ENCODE peak calls at places on chromosomes 1 and 21, in nine cellular contexts. Y, N, H, X, A, D, S, U and V are unnamed samples.

GRCh38 chr1:183096889-183097288 is 73.7 kb downstream of the LAMC1 start:
- DNase-seq in X (no peak), Y (no peak), N (no peak), D (no peak), S (no peak), U (peak), A (no peak), H (no peak), V (no peak)

GRCh38 chr1:236181059-236181458 is 38.7 kb downstream of the GPR137B start:
- DNase-seq in A (no peak), H (no peak), X (no peak), S (peak), U (no peak), N (no peak), D (no peak), Y (no peak), V (no peak)

GRCh38 chr1:223652436-223652901 is 13.0 kb downstream of the CAPN8 start:
- DNase-seq in H (no peak), X (no peak), A (no peak), U (no peak), N (no peak), S (no peak), Y (no peak), D (peak), V (no peak)

GRCh38 chr1:109371271-109371739 is 26.4 kb downstream of the SORT1 start:
- DNase-seq in Y (no peak), U (no peak), H (no peak), X (no peak), A (no peak), D (no peak), N (peak), S (no peak), V (no peak)

GRCh38 chr1:70714149-70714548 is 303.1 kb downstream of the CTH start:
- DNase-seq in U (no peak), X (no peak), N (no peak), H (no peak), D (no peak), S (no peak), A (no peak), Y (no peak), V (no peak)

GRCh38 chr21:35838350-35838749 is 222.0 kb downstream of the SETD4 start:
- DNase-seq in Y (no peak), U (no peak), X (no peak), N (no peak), H (no peak), D (no peak), S (no peak), A (no peak), V (no peak)

GRCh38 chr1:247639381-247639981 is 34.1 kb downstream of the OR2G3 start:
- DNase-seq in H (peak), A (no peak), Y (peak), X (no peak), S (no peak), D (peak), N (peak), U (no peak), V (no peak)

GRCh38 chr1:24022611-24023359 is 42.7 kb upstream of the SRSF10 start:
- DNase-seq in X (peak), H (no peak), N (no peak), D (no peak), S (no peak), Y (no peak), U (peak), A (no peak), V (peak)

GRCh38 chr1:224673161-224673560 is 57.0 kb downstream of the CNIH3 start:
- DNase-seq in A (no peak), U (no peak), Y (no peak), D (no peak), X (no peak), N (no peak), S (no peak), H (no peak), V (no peak)

GRCh38 chr1:35454175-35454574 is 103.0 kb downstream of the KIAA0319L start:
- DNase-seq in N (no peak), U (no peak), X (no peak), Y (no peak), S (no peak), D (no peak), H (no peak), A (no peak), V (no peak)

GRCh38 chr1:25451903-25452302 is 21.2 kb downstream of the MACO1 start:
- DNase-seq in N (no peak), S (no peak), X (no peak), D (no peak), H (no peak), U (no peak), A (peak), Y (no peak), V (no peak)

GRCh38 chr1:195345149-195345548 is 1263.1 kb downstream of the KCNT2 start:
- DNase-seq in X (no peak), Y (no peak), S (no peak), D (peak), U (no peak), A (no peak), N (peak), H (no peak), V (no peak)

GRCh38 chr1:153944005-153944821 is 2.3 kb downstream of the DENND4B start:
- DNase-seq in Y (no peak), A (no peak), X (no peak), S (no peak), U (no peak), H (no peak), N (no peak), D (no peak), V (no peak)

GRCh38 chr21:25506887-25507286 is 100.4 kb downstream of the MRPL39 start:
- DNase-seq in Y (no peak), D (no peak), N (no peak), S (peak), A (no peak), U (peak), H (no peak), X (no peak), V (no peak)

GRCh38 chr1:39283858-39284257 is 79.4 kb downstream of the MACF1 start:
- DNase-seq in D (no peak), N (no peak), A (no peak), X (no peak), H (no peak), Y (no peak), S (no peak), U (no peak), V (no peak)

GRCh38 chr1:31376374-31377134 is 3.7 kb upstream of the FABP3 start:
- DNase-seq in S (no peak), N (no peak), X (peak), U (peak), H (no peak), A (no peak), Y (no peak), D (peak), V (no peak)

DNA sequence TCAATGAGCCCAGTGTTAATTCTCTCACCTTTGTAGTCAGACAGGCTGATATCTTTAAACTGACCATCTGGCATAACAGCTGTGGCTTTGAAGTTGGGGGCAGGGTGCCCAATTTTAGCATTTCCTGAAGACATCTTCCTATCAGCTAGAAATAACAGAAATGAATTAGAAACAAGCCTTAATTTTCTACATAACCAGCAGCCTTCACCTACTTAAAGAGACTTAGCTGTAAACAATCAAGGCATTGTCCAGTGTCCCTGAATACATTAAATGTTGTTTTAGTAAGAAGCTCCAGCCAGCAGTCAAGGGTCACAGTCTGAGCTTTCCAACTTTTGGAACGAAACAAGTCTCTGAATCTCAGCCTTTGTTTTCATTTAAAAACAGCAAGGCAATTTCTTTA is 2.8 kb downstream of the PRDX1 start:
- DNase-seq in A (no peak), H (no peak), X (no peak), U (no peak), Y (no peak), D (no peak), N (no peak), S (no peak), V (no peak)
- H3K27ac ChIP-seq in A (peak), H (no peak), X (peak), U (no peak), Y (no peak), D (no peak), N (no peak), S (no peak), V (no peak)

DNA sequence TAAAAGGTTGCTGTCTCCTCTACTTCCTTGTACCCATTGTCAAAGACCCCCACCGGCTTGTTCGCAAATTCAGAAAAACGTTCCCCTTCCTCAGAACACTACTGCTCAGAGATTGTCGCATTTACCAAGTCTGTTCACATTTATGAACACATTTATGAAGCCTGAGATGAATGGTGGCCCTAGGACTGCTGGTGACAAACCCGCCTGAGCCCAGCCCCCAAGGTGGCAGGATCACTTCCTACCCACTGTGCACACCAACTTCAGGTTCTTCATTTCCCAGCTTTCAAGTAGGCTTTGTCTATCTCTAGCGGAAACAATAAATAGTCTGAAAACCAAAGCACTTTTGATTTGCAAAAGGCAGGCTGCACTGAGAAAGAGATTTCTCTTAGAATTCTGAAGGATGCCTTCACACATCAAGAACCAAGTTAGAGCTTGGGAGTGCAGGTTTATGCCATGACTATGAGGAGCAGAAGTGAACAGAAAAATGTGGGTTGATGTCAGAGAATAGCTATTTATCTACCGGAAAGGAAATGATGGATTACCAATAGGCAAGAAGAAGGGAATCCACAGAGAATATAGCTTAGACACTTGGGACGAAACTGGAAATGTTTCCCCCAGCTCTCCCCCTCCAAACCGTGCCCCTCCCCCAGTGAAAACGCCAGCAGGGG is 200.5 kb downstream of the TOMM20 start:
- DNase-seq in H (no peak), A (no peak), S (no peak), N (no peak), X (no peak), D (no peak), U (no peak), Y (no peak), V (no peak)
- H3K27ac ChIP-seq in H (no peak), A (no peak), S (peak), N (no peak), X (peak), D (no peak), U (no peak), Y (no peak), V (no peak)

DNA sequence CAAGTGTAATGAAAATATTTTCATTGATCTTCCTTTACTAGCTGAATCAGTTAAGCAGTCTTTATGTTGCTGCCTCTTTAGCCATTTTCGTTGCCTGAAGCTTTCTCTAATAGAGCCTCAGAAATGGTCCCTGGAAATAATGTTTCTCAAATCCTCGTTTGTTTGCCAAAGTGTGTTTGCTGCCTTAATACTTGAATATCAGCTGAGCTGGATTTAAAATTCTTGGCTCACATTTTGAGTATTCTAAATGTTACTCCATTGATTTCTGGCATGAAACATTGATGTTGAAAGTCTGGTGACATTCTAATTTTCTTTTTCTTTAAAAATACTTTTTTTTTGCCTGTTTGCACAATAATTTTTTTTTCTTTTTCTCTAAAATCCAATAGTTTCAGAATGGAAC is 84.6 kb upstream of the SERBP1 start:
- DNase-seq in D (no peak), H (no peak), N (no peak), U (no peak), A (no peak), Y (no peak), S (no peak), X (no peak), V (no peak)
- H3K27ac ChIP-seq in D (no peak), H (no peak), N (no peak), U (no peak), A (no peak), Y (no peak), S (no peak), X (no peak), V (no peak)

GRCh38 chr1:185745165-185745564 is 11.0 kb downstream of the HMCN1 start:
- DNase-seq in N (no peak), D (no peak), X (no peak), S (no peak), U (no peak), Y (no peak), A (no peak), H (no peak), V (no peak)
- H3K27ac ChIP-seq in N (no peak), D (no peak), X (no peak), S (no peak), U (no peak), Y (no peak), A (no peak), H (no peak), V (no peak)

DNA sequence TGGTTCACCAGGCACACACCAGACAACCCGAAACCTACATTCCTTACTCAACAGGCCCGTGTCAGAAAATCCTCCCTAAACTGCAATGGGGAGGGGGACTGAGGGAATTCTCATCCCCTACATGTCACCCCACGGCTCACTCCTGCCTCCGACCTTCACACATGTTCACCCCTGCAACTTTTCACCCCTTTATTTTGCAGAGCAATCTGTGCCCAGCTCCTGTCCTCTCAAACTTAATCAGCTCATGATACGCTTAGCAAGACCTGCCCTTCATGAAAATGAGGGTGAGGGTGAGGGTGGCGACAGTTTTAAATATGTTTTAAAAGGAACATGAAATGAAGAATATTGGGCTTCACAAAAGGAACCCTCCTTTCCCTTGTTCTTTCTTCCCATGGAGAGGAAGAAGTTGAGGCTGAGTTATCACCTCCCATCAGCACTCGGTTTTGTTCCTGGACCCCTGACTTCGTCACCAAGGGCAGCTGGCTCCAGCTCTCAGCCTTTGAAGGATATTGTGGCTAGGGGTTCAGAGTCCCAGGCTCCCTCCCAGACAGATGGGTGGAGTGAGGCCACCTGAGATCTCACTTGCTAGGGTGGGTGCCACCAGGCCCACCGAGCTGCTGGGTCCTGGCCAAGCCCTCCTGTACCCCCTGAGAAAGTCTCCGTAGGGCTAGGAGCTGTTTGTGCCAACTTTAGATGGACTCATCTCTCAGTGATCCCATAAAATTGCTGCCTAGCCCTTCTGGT is 6.7 kb downstream of the MX2 start:
- DNase-seq in X (no peak), U (no peak), D (no peak), A (peak), S (no peak), H (no peak), Y (no peak), N (no peak), V (no peak)
- H3K27ac ChIP-seq in X (no peak), U (no peak), D (no peak), A (peak), S (peak), H (peak), Y (peak), N (no peak), V (no peak)

DNA sequence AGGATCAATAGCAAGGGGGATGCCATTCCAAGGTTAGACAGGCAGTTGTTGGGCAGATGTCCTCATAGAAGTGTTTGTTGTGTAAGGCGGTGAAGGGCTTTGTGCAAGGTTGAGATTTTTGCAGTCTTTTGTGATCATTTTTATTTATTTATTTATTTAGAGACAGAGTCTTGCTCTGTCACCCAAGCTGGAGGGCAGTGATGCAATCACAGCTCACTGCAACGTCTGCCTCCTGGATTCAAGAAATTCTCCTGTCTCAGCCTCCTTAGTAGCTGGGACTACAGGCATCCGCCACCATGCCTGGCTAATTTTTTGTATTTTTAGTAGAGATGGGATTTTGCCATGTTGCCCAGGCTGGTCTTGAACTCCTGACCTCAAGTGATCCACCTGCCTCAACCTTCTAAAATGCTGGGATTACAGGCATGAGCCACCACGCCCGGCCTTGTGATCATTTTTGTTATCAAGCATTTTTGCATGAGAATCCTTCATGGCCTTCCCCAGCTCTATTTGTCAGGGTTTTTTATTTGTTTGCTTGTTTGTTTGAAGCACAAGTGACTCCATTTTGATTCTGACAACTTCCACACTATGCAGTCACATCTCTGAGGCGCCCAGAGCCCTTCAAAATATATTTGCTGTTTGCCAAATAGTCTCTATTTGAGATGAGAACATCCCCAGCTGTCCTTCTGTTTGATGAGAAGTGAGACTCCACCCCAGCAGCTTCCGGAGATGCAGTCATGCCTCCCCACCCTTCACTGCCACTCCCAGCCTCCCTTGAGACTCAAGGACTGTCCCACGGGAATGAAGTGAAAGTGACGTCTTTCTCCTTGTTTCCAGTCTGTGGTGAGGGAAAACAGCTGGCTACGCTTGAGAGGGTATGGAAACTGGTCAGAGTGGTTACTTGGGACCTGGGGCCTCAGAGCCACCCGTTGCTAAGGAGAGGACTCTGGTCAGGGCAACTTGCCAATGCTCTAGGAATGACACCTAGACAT is 38.0 kb downstream of the TMEM50B start:
- DNase-seq in S (no peak), N (peak), Y (no peak), A (peak), H (peak), X (peak), U (peak), D (no peak), V (peak)
- H3K27ac ChIP-seq in S (no peak), N (peak), Y (peak), A (peak), H (peak), X (peak), U (peak), D (no peak), V (peak)

GRCh38 chr1:179325836-179326235 is 32.2 kb downstream of the SOAT1 start:
- DNase-seq in N (no peak), D (no peak), X (no peak), U (no peak), S (no peak), H (no peak), Y (no peak), A (no peak), V (no peak)

GRCh38 chr1:179334440-179334839 is 31.3 kb upstream of the AXDND1 start:
- DNase-seq in D (no peak), A (no peak), U (no peak), H (no peak), N (no peak), S (no peak), X (no peak), Y (no peak), V (no peak)

GRCh38 chr1:179327679-179328078 is 34.1 kb downstream of the SOAT1 start:
- DNase-seq in Y (no peak), D (no peak), S (no peak), U (no peak), X (no peak), N (no peak), A (no peak), H (no peak), V (no peak)

GRCh38 chr1:179326746-179327145 is 33.1 kb downstream of the SOAT1 start:
- DNase-seq in X (no peak), D (no peak), A (no peak), H (no peak), N (no peak), Y (no peak), U (no peak), S (no peak), V (no peak)

GRCh38 chr1:179329862-179330261 is 35.9 kb upstream of the AXDND1 start:
- DNase-seq in X (no peak), U (no peak), S (no peak), D (no peak), A (no peak), N (no peak), H (no peak), Y (no peak), V (no peak)
- H3K27ac ChIP-seq in X (no peak), U (no peak), S (no peak), D (no peak), A (no peak), N (no peak), H (no peak), Y (no peak), V (no peak)